ENCODE peak calls at places on chromosomes 13 and 19, in five cellular contexts. Z is left lung, Q is Calu3, B is body of pancreas, N is GM12864. M is an unnamed sample.

GRCh38 chr13:104937881-104938280 is 1597.6 kb downstream of the EFNB2 start:
- DNase-seq in Z (no peak), Q (no peak), B (no peak), N (no peak), M (no peak)

GRCh38 chr19:50432658-50433057 is at the start of gene MYBPC2:
- DNase-seq in Z (no peak), Q (peak), B (peak), N (no peak), M (no peak)

GRCh38 chr13:64154514-64154913 is 2738.9 kb upstream of the PCDH20 start:
- DNase-seq in Z (no peak), Q (no peak), B (no peak), N (no peak), M (peak)

GRCh38 chr13:111337206-111337605 is 16.8 kb downstream of the TEX29 start:
- DNase-seq in Z (no peak), Q (no peak), B (no peak), N (no peak), M (peak)

GRCh38 chr13:97254809-97255208 is 32.7 kb downstream of the MBNL2 start:
- DNase-seq in Z (no peak), Q (no peak), B (no peak), N (no peak), M (peak)

GRCh38 chr19:39679056-39679790 is 23.5 kb downstream of the LGALS16 start:
- DNase-seq in Z (no peak), Q (no peak), B (no peak), N (peak), M (no peak)

GRCh38 chr19:13012690-13013608 is 17.7 kb downstream of the NFIX start:
- DNase-seq in Z (peak), Q (no peak), B (peak), N (no peak), M (peak)

GRCh38 chr19:43767818-43768217 is 13.0 kb downstream of the KCNN4 start:
- DNase-seq in Z (no peak), Q (no peak), B (no peak), N (no peak), M (no peak)

GRCh38 chr13:113216165-113217056 is 7.0 kb downstream of the CUL4A start:
- DNase-seq in Z (no peak), Q (peak), B (peak), N (no peak), M (peak)

GRCh38 chr13:23147827-23148226 is 33.0 kb upstream of the SGCG start:
- DNase-seq in Z (no peak), Q (no peak), B (no peak), N (no peak), M (no peak)

GRCh38 chr13:95254341-95254740 is 46.9 kb downstream of the ABCC4 start:
- DNase-seq in Z (no peak), Q (no peak), B (no peak), N (no peak), M (peak)

GRCh38 chr13:102597029-102598015 is 536 bp downstream of the TPP2 start:
- DNase-seq in Z (peak), Q (no peak), B (peak), N (no peak), M (peak)

GRCh38 chr13:29548722-29549446 is 46.6 kb downstream of the SLC7A1 start:
- DNase-seq in Z (no peak), Q (peak), B (peak), N (no peak), M (no peak)

GRCh38 chr19:35868172-35868822 is at the start of gene APLP1:
- DNase-seq in Z (peak), Q (peak), B (peak), N (no peak), M (peak)

GRCh38 chr19:55251296-55252081 is 7.3 kb downstream of the PPP6R1 start:
- DNase-seq in Z (peak), Q (peak), B (no peak), N (no peak), M (peak)

GRCh38 chr19:632228-633067 is 889 bp downstream of the POLRMT start:
- DNase-seq in Z (no peak), Q (peak), B (no peak), N (no peak), M (peak)

GRCh38 chr19:45173816-45174215 is 4.2 kb downstream of the TRAPPC6A start:
- DNase-seq in Z (no peak), Q (no peak), B (no peak), N (no peak), M (no peak)

GRCh38 chr19:13794388-13794751 is 873 bp upstream of the ZSWIM4 start:
- DNase-seq in Z (no peak), Q (peak), B (peak), N (no peak), M (peak)

GRCh38 chr13:107680115-107680514 is 535.2 kb downstream of the LIG4 start:
- DNase-seq in Z (no peak), Q (no peak), B (no peak), N (no peak), M (peak)

GRCh38 chr13:114161644-114162532 is 17.2 kb upstream of the CFAP97D2 start:
- DNase-seq in Z (peak), Q (no peak), B (peak), N (no peak), M (peak)

GRCh38 chr19:18773682-18774081 is 17.4 kb downstream of the COMP start:
- DNase-seq in Z (no peak), Q (no peak), B (no peak), N (no peak), M (no peak)
- TF ChIP-seq CTCF in Z (no peak), Q (no peak), B (no peak), N (no peak), M (no peak)

DNA sequence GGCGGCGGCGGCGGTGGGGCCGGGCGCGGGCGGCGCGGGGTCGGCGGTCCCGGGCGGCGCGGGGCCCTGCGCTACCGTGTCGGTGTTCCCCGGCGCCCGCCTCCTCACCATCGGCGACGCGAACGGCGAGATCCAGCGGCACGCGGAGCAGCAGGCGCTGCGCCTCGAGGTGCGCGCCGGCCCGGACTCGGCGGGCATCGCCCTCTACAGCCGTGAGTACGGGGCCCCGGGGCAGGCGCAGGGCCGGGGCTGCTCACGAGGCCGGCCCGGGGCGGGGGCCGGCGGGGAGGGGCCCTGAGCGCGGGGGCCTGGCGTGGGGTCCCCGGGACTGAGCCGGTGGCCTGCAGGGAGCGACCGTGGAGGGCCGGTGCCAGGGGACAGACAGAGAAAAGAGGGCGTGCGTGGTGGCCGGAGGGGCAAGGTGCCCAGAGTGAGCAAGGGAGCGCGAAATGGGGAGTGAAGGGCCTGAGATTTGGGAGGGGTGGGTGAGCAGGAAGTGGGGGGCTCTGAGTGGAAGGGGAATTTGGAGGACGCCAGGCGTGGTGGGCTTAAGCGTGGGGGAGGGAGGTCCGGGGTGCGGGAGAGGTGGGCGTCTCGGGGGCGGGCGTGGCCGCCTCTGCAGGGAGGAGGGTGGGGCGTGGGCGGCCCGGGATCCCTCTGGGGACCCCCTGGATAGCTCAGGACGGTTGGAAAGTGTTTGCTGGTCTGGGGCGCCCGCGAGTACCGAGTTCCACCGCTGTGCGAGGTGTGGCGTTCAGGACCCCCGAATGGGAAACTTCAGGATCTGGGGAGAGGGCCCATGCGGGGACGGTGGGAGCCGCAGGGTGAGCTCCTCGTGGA is 578 bp downstream of the CARM1 start:
- DNase-seq in Z (peak), Q (peak), B (peak), N (no peak), M (peak)
- TF ChIP-seq CTCF in Z (no peak), Q (no peak), B (no peak), N (peak), M (no peak)

DNA sequence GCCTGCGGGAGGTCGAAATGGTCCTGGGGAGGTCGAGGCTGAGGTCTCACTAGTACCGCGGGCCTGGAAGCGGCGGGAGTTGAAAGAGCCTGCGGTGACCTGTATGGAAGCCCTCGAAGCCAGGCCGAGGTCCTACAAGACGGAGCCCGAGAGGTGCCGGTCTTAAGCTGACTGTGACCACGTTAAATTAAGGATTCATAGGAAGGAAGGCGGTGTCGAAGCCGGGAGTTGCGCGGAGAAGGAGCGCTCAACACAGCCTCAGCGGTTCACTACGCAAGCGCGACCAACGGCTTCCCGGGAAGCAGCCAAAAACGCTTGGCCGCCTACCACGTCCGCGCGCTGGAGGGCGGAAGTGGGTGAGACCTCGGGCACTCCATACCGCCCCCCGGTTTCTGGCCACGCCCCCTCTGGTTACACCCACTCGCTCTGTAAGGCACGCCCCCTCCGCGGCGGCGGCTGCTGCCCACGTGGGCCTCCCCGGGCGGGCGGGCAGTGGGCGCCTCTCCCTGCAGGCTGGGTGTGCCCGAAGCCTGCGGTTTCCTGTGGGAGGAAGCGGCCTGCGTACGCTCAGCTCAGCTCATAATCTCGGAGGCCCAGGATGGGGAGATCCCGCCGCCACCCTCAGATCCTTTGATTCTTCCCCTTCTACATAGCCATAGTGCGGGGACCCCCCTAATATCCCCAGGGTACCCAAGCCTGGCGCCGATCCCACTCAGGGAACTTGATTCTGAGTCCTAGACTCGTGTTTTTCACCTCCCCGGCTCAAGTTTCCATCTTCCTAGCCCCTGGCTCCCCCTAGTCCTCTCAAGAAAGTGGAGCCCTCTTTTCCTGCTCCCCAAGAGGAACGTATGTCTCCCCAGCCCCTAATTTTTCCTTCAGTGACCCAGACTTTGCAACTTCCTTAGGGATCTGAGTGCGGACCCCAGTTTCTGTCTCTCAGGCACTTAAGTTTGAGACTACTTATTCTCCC is 3.4 kb upstream of the EMP3 start:
- DNase-seq in Z (peak), Q (peak), B (peak), N (peak), M (peak)
- TF ChIP-seq CTCF in Z (peak), Q (no peak), B (peak), N (no peak), M (no peak)

GRCh38 chr13:24539500-24540165 is 27.1 kb upstream of the PARP4 start:
- DNase-seq in Z (peak), Q (no peak), B (no peak), N (no peak), M (no peak)

GRCh38 chr13:24540236-24541126 is 27.9 kb upstream of the PARP4 start:
- DNase-seq in Z (peak), Q (peak), B (no peak), N (no peak), M (no peak)

DNA sequence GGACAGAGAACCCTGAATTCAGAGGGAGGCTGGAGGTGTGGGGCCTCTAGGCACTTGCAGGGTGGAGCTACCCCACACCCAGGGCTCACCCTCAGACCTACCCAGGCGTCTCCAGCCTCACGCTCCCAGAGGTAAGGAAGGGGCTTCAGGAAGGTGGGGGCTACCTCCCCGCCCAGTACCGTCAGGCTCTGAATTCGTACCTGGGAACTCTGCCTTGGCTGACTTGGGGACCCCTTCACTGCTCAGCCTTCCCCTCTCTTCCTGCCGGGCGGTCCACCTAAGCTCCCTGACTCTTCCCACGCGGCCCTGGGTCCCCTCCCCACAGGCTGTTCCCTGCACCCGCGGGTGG is 28.5 kb upstream of the PARP4 start:
- DNase-seq in Z (no peak), Q (no peak), B (no peak), N (no peak), M (no peak)
- TF ChIP-seq CTCF in Z (no peak), Q (no peak), B (no peak), N (no peak), M (no peak)

M was measured in MCF 10A.